ENCODE peak calls at places on chromosome 1, in four cellular contexts. One of them, this sample, is unnamed.

GRCh38 chr1:81681570-81681969 is 119.2 kb upstream of the ADGRL2 start:
- DNase-seq in C1 segment of cervical spinal cord: no peak
- DNase-seq in hippocampal formation: no peak
- DNase-seq in neuronal stem cell: no peak
- DNase-seq in this sample: no peak

GRCh38 chr1:56284933-56285332 is 294.4 kb downstream of the PLPP3 start:
- DNase-seq in C1 segment of cervical spinal cord: no peak
- DNase-seq in hippocampal formation: no peak
- DNase-seq in neuronal stem cell: no peak
- DNase-seq in this sample: no peak

GRCh38 chr1:228091084-228091483 is 8.6 kb downstream of the ARF1 start:
- DNase-seq in C1 segment of cervical spinal cord: no peak
- DNase-seq in hippocampal formation: no peak
- DNase-seq in neuronal stem cell: no peak
- DNase-seq in this sample: no peak

GRCh38 chr1:54805981-54806381 is 4.9 kb upstream of the TTC22 start:
- DNase-seq in C1 segment of cervical spinal cord: no peak
- DNase-seq in hippocampal formation: no peak
- DNase-seq in neuronal stem cell: no peak
- DNase-seq in this sample: no peak

GRCh38 chr1:159854101-159854692 is 8.3 kb downstream of the VSIG8 start:
- DNase-seq in C1 segment of cervical spinal cord: peak; percentile 62
- DNase-seq in hippocampal formation: peak; percentile 51
- DNase-seq in neuronal stem cell: peak; percentile 45
- DNase-seq in this sample: no peak

GRCh38 chr1:232704256-232704655 is 74.3 kb upstream of the SIPA1L2 start:
- DNase-seq in C1 segment of cervical spinal cord: no peak
- DNase-seq in hippocampal formation: no peak
- DNase-seq in neuronal stem cell: no peak
- DNase-seq in this sample: no peak

GRCh38 chr1:147504801-147505303 is 36.4 kb upstream of the BCL9 start:
- DNase-seq in C1 segment of cervical spinal cord: no peak
- DNase-seq in hippocampal formation: no peak
- DNase-seq in neuronal stem cell: peak; percentile 72
- DNase-seq in this sample: peak; percentile 44

GRCh38 chr1:231800071-231800470 is 173.5 kb downstream of the DISC1 start:
- DNase-seq in C1 segment of cervical spinal cord: no peak
- DNase-seq in hippocampal formation: no peak
- DNase-seq in neuronal stem cell: no peak
- DNase-seq in this sample: no peak

GRCh38 chr1:156282143-156282478 is 514 bp downstream of the SMG5 start:
- DNase-seq in C1 segment of cervical spinal cord: no peak
- DNase-seq in hippocampal formation: no peak
- DNase-seq in neuronal stem cell: no peak
- DNase-seq in this sample: no peak

GRCh38 chr1:175600721-175601440 is 142.5 kb downstream of the TNR start:
- DNase-seq in C1 segment of cervical spinal cord: no peak
- DNase-seq in hippocampal formation: no peak
- DNase-seq in neuronal stem cell: no peak
- DNase-seq in this sample: no peak

GRCh38 chr1:47575855-47576757 is 138.3 kb downstream of the FOXD2 start:
- DNase-seq in C1 segment of cervical spinal cord: no peak
- DNase-seq in hippocampal formation: no peak
- DNase-seq in neuronal stem cell: no peak
- DNase-seq in this sample: no peak

GRCh38 chr1:18447509-18448220 is 33.1 kb upstream of the KLHDC7A start:
- DNase-seq in C1 segment of cervical spinal cord: no peak
- DNase-seq in hippocampal formation: no peak
- DNase-seq in neuronal stem cell: no peak
- DNase-seq in this sample: no peak

GRCh38 chr1:8239039-8239305 is 78.9 kb upstream of the SLC45A1 start:
- DNase-seq in C1 segment of cervical spinal cord: no peak
- DNase-seq in hippocampal formation: no peak
- DNase-seq in neuronal stem cell: no peak
- DNase-seq in this sample: no peak

GRCh38 chr1:87182611-87183010 is 146.1 kb upstream of the LMO4 start:
- DNase-seq in C1 segment of cervical spinal cord: no peak
- DNase-seq in hippocampal formation: no peak
- DNase-seq in neuronal stem cell: no peak
- DNase-seq in this sample: no peak

GRCh38 chr1:156045070-156045469 is 8.5 kb downstream of the UBQLN4 start:
- DNase-seq in C1 segment of cervical spinal cord: no peak
- DNase-seq in hippocampal formation: no peak
- DNase-seq in neuronal stem cell: no peak
- DNase-seq in this sample: no peak